ENCODE peak calls at places on chromosome 10, in seven cellular contexts. D, Y, S, U, P, L and B are unnamed samples.

GRCh38 chr10:110698782-110699201 is 54.7 kb downstream of the RBM20 start:
- DNase-seq in D (no peak), Y (no peak), S (no peak), U (no peak), P (no peak), L (no peak), B (no peak)

GRCh38 chr10:93471110-93471651 is 11.0 kb downstream of the MYOF start:
- DNase-seq in D (no peak), Y (no peak), S (peak; percentile 94), U (no peak), P (no peak), L (no peak), B (peak; percentile 95)

GRCh38 chr10:18429335-18429734 is 222.1 kb downstream of the NSUN6 start:
- DNase-seq in D (no peak), Y (no peak), S (no peak), U (no peak), P (no peak), L (no peak), B (no peak)

GRCh38 chr10:26725837-26726727 is 28.6 kb downstream of the PDSS1 start:
- DNase-seq in D (no peak), Y (peak; percentile 70), S (peak; percentile 55), U (peak; percentile 48), P (no peak), L (no peak), B (peak; percentile 55)

GRCh38 chr10:42367532-42368230 is 270.7 kb downstream of the ZNF33B start:
- DNase-seq in D (peak; percentile 72), Y (no peak), S (peak; percentile 98), U (no peak), P (peak; percentile 89), L (peak; percentile 9), B (peak; percentile 51)

GRCh38 chr10:89142562-89142961 is 64.6 kb downstream of the CH25H start:
- DNase-seq in D (no peak), Y (no peak), S (no peak), U (no peak), P (no peak), L (no peak), B (no peak)

GRCh38 chr10:29435809-29436501 is 147.1 kb downstream of the LYZL1 start:
- DNase-seq in D (no peak), Y (no peak), S (no peak), U (no peak), P (no peak), L (no peak), B (no peak)

GRCh38 chr10:112202561-112203241 is 19.1 kb upstream of the GPAM start:
- DNase-seq in D (no peak), Y (no peak), S (peak; percentile 65), U (no peak), P (no peak), L (no peak), B (peak; percentile 78)

GRCh38 chr10:58023341-58024073 is 244.2 kb downstream of the IPMK start:
- DNase-seq in D (no peak), Y (no peak), S (peak; percentile 97), U (no peak), P (no peak), L (no peak), B (peak; percentile 85)

DNA sequence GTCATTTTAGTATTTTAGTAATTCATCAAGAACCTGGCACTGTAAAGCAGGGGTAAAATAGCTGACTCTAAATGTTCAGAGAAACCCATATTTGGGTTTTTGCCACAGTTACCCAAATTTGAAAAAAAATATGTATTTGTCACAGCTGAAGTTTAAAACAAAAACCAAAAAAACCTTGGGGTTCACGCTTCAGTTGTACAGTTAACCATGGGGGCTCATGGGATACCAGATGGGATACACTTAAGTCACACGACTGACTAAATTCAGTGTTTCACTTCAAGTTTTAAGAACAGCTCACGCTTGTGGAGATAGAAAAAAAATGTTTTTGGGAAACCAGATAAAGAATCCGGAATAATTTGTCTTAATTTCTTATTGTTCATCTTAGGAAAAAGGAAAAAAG is 2.1 kb downstream of the ARL3 start:
- DNase-seq in D (no peak), Y (no peak), S (no peak), U (no peak), P (no peak), L (no peak), B (no peak)
- H3K4me3 ChIP-seq in D (no peak overlapping the region), Y (no peak overlapping the region), S (no peak overlapping the region), U (no peak overlapping the region), P (no peak overlapping the region), L (no peak overlapping the region), B (no peak overlapping the region)

DNA sequence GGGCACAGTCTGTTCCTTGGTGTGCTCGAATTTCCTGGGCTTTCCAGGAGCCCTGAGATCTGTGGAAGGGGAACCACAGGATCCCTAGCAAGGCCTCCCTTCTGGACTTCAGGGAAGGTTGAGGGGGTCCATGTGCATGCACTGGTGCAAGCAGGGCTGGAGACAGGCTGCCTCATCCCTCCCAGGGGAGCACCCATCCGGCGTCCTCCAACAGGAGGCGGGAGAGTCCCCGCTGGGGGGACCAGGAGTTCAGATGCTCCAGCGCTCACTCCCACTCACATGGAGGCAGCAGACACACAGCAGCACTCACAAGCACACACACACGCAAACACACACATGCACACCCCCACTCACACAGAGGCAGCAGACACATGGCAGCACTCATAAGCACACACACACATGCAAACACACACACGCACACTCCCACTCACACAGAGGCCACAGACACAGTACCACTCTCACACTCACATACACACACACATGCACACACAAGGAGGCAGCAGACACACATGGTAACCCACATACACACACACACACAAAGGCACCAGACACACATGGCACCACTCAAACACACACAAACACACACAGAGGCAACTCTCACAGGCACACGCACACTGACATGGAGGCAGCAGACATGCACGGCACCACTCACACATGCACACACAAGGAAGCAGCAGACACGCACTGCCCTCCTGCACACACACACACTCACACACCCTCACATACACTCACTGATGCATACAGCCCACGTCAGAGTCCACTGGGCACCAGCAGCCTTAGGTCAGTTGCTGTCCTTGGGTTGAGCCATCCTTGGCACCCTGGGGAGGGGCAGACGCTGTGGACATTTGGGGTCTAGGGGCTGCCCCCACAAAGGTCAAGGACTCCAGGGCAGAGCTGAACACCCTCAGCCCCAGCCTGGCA is 247.0 kb upstream of the PPP2R2D start:
- DNase-seq in D (no peak), Y (peak; percentile 7), S (no peak), U (no peak), P (no peak), L (no peak), B (no peak)
- H3K4me3 ChIP-seq in D (no peak overlapping the region), Y (no peak overlapping the region), S (no peak overlapping the region), U (no peak overlapping the region), P (no peak overlapping the region), L (no peak overlapping the region), B (no peak overlapping the region)

GRCh38 chr10:24889636-24890035 is 62.8 kb downstream of the PRTFDC1 start:
- DNase-seq in D (no peak), Y (no peak), S (peak; percentile 65), U (no peak), P (no peak), L (no peak), B (peak; percentile 65)

GRCh38 chr10:24886281-24886680 is 66.1 kb downstream of the PRTFDC1 start:
- DNase-seq in D (no peak), Y (peak; percentile 76), S (peak; percentile 44), U (no peak), P (no peak), L (no peak), B (no peak)

GRCh38 chr10:24884793-24885192 is 67.6 kb downstream of the PRTFDC1 start:
- DNase-seq in D (no peak), Y (no peak), S (no peak), U (no peak), P (no peak), L (no peak), B (peak; percentile 43)

GRCh38 chr10:24885551-24885950 is 66.9 kb downstream of the PRTFDC1 start:
- DNase-seq in D (no peak), Y (no peak), S (no peak), U (no peak), P (no peak), L (no peak), B (no peak)

GRCh38 chr10:24887855-24888231 is 64.6 kb downstream of the PRTFDC1 start:
- DNase-seq in D (no peak), Y (no peak), S (no peak), U (no peak), P (no peak), L (no peak), B (no peak)
- H3K4me3 ChIP-seq in D (no peak overlapping the region), Y (no peak overlapping the region), S (no peak overlapping the region), U (peak overlapping the region; percentile 44), P (no peak overlapping the region), L (no peak overlapping the region), B (no peak overlapping the region)

GRCh38 chr10:87872828-87873227 is 9.4 kb downstream of the PTEN start:
- DNase-seq in D (no peak), Y (no peak), S (no peak), U (no peak), P (no peak), L (no peak), B (no peak)

GRCh38 chr10:87867453-87867852 is 4.0 kb downstream of the PTEN start:
- DNase-seq in D (no peak), Y (no peak), S (peak; percentile 28), U (no peak), P (no peak), L (no peak), B (peak; percentile 34)

GRCh38 chr10:87868277-87868676 is 4.9 kb downstream of the PTEN start:
- DNase-seq in D (no peak), Y (no peak), S (peak; percentile 1), U (no peak), P (no peak), L (no peak), B (no peak)

GRCh38 chr10:87873656-87874055 is 10.2 kb downstream of the PTEN start:
- DNase-seq in D (no peak), Y (no peak), S (no peak), U (no peak), P (no peak), L (no peak), B (no peak)

DNA sequence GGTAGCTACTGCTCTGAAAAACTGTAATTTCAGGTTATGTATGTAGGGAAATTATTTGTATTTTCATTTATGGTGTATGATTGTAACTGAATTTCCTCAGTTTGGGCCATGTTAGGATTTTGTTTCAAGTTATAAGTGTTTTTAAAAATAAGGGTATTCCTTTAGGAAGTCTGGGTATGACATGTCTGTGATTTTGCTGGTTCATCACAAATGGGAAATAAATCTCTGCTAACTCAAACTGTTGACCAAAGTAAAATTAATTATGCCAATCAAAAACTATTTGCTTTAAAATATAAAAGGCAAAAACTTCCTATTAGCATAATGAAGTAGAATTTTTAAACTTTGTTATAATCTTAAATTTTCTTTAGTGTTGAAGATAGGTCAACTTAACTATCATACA is 6.7 kb downstream of the PTEN start:
- DNase-seq in D (no peak), Y (no peak), S (no peak), U (no peak), P (no peak), L (no peak), B (no peak)
- H3K4me3 ChIP-seq in D (no peak overlapping the region), Y (no peak overlapping the region), S (no peak overlapping the region), U (no peak overlapping the region), P (peak overlapping the region; percentile 6), L (no peak overlapping the region), B (no peak overlapping the region)